ENCODE peak calls at places on chromosomes 6 and 20, in seven cellular contexts. D is HepG2, F is H1, B is IMR-90, L is K562, R is SK-N-SH, J is GM12878. Y is an unnamed sample.
A peak's percentile ranks its signal among the peaks of the same experiment; 100 is the strongest.

GRCh38 chr20:1929460-1929859 is 34.3 kb downstream of the SIRPA start:
- DNase-seq in D (no peak), F (no peak), B (no peak), L (no peak), R (no peak), J (no peak), Y (no peak)

GRCh38 chr20:63026582-63027424 is 20.0 kb upstream of the BHLHE23 start:
- DNase-seq in D (no peak), F (peak; percentile 50), B (no peak), L (no peak), R (no peak), J (no peak), Y (no peak)

GRCh38 chr6:26550250-26550993 is 12.3 kb downstream of the HMGN4 start:
- DNase-seq in D (peak; percentile 88), F (peak; percentile 89), B (peak; percentile 13), L (peak; percentile 60), R (peak; percentile 85), J (no peak), Y (no peak)

GRCh38 chr6:105952326-105952725 is 133.8 kb upstream of the PRDM1 start:
- DNase-seq in D (no peak), F (no peak), B (no peak), L (no peak), R (no peak), J (no peak), Y (no peak)

GRCh38 chr20:4289875-4290274 is 274.5 kb upstream of the RNF24 start:
- DNase-seq in D (no peak), F (no peak), B (no peak), L (no peak), R (no peak), J (no peak), Y (peak; percentile 49)

GRCh38 chr6:31575952-31576684 is 753 bp downstream of the TNF start:
- DNase-seq in D (no peak), F (no peak), B (no peak), L (no peak), R (no peak), J (no peak), Y (no peak)

GRCh38 chr20:47568019-47568418 is 66.3 kb downstream of the NCOA3 start:
- DNase-seq in D (peak; percentile 32), F (no peak), B (peak; percentile 90), L (no peak), R (no peak), J (no peak), Y (no peak)

GRCh38 chr6:52286798-52287432 is 2.4 kb upstream of the MCM3 start:
- DNase-seq in D (peak; percentile 89), F (peak; percentile 64), B (peak; percentile 72), L (peak; percentile 42), R (peak; percentile 63), J (no peak), Y (peak; percentile 60)

GRCh38 chr6:131093334-131093733 is 30.3 kb upstream of the EPB41L2 start:
- DNase-seq in D (no peak), F (no peak), B (no peak), L (no peak), R (no peak), J (no peak), Y (no peak)

GRCh38 chr6:108989700-108990099 is 104.9 kb downstream of the SESN1 start:
- DNase-seq in D (peak; percentile 45), F (no peak), B (no peak), L (no peak), R (no peak), J (no peak), Y (no peak)

GRCh38 chr20:4858000-4858399 is 136.3 kb downstream of the PRND start:
- DNase-seq in D (no peak), F (peak; percentile 7), B (no peak), L (no peak), R (no peak), J (no peak), Y (no peak)

GRCh38 chr6:125222531-125223455 is 69.2 kb downstream of the TPD52L1 start:
- DNase-seq in D (no peak), F (no peak), B (peak; percentile 31), L (no peak), R (no peak), J (no peak), Y (peak; percentile 8)

GRCh38 chr20:63297371-63297781 is 4.4 kb downstream of the COL20A1 start:
- DNase-seq in D (no peak), F (no peak), B (no peak), L (no peak), R (no peak), J (no peak), Y (no peak)

GRCh38 chr20:12241065-12241464 is 323.4 kb downstream of the BTBD3 start:
- DNase-seq in D (no peak), F (no peak), B (no peak), L (no peak), R (no peak), J (no peak), Y (no peak)

GRCh38 chr20:46246527-46246926 is 61.8 kb downstream of the CDH22 start:
- DNase-seq in D (no peak), F (no peak), B (no peak), L (no peak), R (no peak), J (no peak), Y (no peak)

DNA sequence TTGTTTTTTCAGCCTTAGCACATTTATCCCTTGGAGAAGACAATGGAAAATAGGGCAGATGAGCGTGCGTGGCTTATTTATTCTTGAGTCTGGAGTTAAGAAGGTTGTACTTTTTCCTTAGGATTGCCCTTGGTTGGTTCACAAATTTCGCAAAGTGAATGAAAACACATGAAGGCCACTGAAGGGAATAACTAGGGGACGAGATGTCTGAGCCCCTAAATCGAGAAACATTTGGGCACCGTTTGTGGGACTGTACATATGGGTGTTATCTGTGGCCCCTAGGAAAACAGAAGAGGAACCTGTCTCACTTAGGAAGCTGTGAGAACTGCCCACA is 19.4 kb upstream of the TRIM27 start:
- DNase-seq in D (no peak), F (no peak), B (no peak), L (peak; percentile 20), R (no peak), J (no peak), Y (no peak)
- TF ChIP-seq RFX5 in D (no peak), F (no peak), B (no peak), L (no peak), R (no peak), J (no peak), Y (no peak)

GRCh38 chr20:32366380-32366779 is 8.2 kb downstream of the ASXL1 start:
- DNase-seq in D (no peak), F (no peak), B (no peak), L (no peak), R (no peak), J (no peak), Y (no peak)

GRCh38 chr20:32363492-32363891 is 5.4 kb downstream of the ASXL1 start:
- DNase-seq in D (no peak), F (no peak), B (no peak), L (no peak), R (no peak), J (no peak), Y (no peak)

GRCh38 chr20:32364554-32365208 is 6.5 kb downstream of the ASXL1 start:
- DNase-seq in D (no peak), F (no peak), B (no peak), L (no peak), R (no peak), J (no peak), Y (no peak)

GRCh38 chr20:32362924-32363364 is 4.8 kb downstream of the ASXL1 start:
- DNase-seq in D (peak; percentile 54), F (no peak), B (peak; percentile 35), L (no peak), R (no peak), J (no peak), Y (no peak)

DNA sequence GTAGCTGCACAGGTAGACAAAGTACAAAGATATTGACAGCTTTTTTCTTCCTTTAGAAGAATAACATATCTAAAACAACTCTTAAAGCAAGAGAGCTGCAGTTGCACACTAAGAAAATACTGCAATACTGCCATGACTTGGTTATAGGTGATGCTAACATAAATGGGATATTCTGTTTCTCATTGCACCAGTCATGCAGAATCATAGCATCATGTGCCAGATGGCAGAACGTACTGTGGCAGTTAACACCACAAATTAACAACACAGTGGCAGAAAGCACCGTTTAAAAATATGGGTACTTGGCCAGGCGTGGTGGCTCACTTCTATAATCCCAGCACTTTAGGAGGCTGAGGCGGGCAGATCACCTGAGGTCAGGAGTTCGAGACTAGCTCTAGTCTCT is 7.4 kb downstream of the ASXL1 start:
- DNase-seq in D (no peak), F (no peak), B (no peak), L (no peak), R (no peak), J (no peak), Y (no peak)
- H3K4me1 ChIP-seq in D (peaks cover 99% of the 10 kb centered on the region), F (no peaks in the 10 kb centered on the region), B (peaks cover 8% of the 10 kb centered on the region), L (peaks cover 14% of the 10 kb centered on the region), R (peaks cover 20% of the 10 kb centered on the region), J (peaks cover 44% of the 10 kb centered on the region), Y (peaks cover 69% of the 10 kb centered on the region)

DNA sequence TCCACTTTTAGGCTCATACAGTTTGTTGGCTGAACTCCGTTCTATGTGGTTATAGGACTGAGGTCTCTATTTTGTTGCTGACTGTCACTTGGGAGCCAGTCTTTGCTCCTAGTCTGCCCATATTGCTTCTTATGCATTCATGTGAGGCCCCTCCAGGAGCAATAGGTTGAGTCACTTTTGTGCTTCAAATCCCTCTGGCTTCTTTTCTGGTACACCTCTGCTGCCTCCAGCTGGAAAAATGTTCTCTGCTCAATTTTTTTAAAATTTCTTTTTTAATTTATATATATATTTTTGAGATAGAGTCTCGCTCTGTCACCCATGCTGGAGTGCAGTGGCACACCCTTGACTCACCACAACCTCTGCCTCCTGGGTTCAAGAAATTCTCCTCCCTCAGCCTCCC is 42.7 kb upstream of the NOX3 start:
- DNase-seq in D (peak; percentile 49), F (no peak), B (peak; percentile 39), L (no peak), R (no peak), J (no peak), Y (no peak)
- TF ChIP-seq RFX5 in D (no peak), F (no peak), B (no peak), L (no peak), R (no peak), J (no peak), Y (no peak)

GRCh38 chr6:161437851-161438250 is 164.0 kb upstream of the AGPAT4 start:
- DNase-seq in D (no peak), F (no peak), B (peak; percentile 53), L (no peak), R (no peak), J (no peak), Y (no peak)

GRCh38 chr6:161438430-161439030 is 164.7 kb upstream of the AGPAT4 start:
- DNase-seq in D (no peak), F (no peak), B (no peak), L (no peak), R (no peak), J (no peak), Y (no peak)

GRCh38 chr6:161436106-161436876 is 162.4 kb upstream of the AGPAT4 start:
- DNase-seq in D (no peak), F (no peak), B (no peak), L (no peak), R (no peak), J (no peak), Y (no peak)

GRCh38 chr6:161440299-161440698 is 166.4 kb upstream of the AGPAT4 start:
- DNase-seq in D (no peak), F (no peak), B (no peak), L (no peak), R (no peak), J (no peak), Y (no peak)

DNA sequence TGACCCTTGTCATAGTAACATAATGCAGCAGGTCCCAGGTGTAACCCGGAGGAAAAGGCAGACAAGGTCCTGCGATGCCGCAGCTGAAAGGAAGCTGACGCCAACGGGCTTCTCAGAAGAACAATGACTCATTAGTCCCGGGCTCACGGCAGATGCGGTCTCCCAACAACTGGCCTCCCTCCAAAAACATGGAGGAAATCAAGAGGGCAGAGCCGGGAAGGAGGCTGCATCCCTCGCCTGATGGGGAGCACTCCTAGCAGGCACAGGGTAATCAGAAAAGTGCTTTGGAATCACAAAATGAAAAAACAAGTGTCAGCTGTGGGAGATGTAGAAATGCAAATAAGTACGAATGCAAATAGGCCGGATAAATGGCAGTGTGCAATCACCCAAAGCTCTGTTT is 165.2 kb upstream of the AGPAT4 start:
- DNase-seq in D (no peak), F (no peak), B (peak; percentile 90), L (peak; percentile 45), R (no peak), J (no peak), Y (peak; percentile 63)
- H3K4me1 ChIP-seq in D (no peaks in the 10 kb centered on the region), F (peaks cover 3% of the 10 kb centered on the region), B (no peaks in the 10 kb centered on the region), L (peaks cover 7% of the 10 kb centered on the region), R (peaks cover 10% of the 10 kb centered on the region), J (no peaks in the 10 kb centered on the region), Y (peaks cover 42% of the 10 kb centered on the region)

Y was measured in A549.